ENCODE peak calls at places on chromosome 9, in four cellular contexts. J is AG08395, K is H54, T is globus pallidus. A is an unnamed sample.

GRCh38 chr9:131875828-131876485 is 136.1 kb upstream of the RAPGEF1 start:
- DNase-seq in J (peak), K (peak), T (no peak), A (peak)

GRCh38 chr9:71191708-71192107 is 70.3 kb upstream of the TRPM3 start:
- DNase-seq in J (no peak), K (no peak), T (no peak), A (no peak)

GRCh38 chr9:91192785-91193657 is 168.7 kb downstream of the AUH start:
- DNase-seq in J (peak), K (peak), T (peak), A (peak)

GRCh38 chr9:13942695-13943094 is 371.2 kb downstream of the NFIB start:
- DNase-seq in J (peak), K (peak), T (no peak), A (peak)

GRCh38 chr9:129001504-129002325 is 26.4 kb downstream of the SH3GLB2 start:
- DNase-seq in J (no peak), K (no peak), T (no peak), A (no peak)

GRCh38 chr9:130689937-130690700 is 3.5 kb upstream of the EXOSC2 start:
- DNase-seq in J (peak), K (peak), T (peak), A (peak)

GRCh38 chr9:15250013-15250412 is 57.0 kb downstream of the TTC39B start:
- DNase-seq in J (no peak), K (no peak), T (peak), A (no peak)

GRCh38 chr9:133140606-133141005 is 19.6 kb upstream of the RALGDS start:
- DNase-seq in J (no peak), K (no peak), T (no peak), A (no peak)

GRCh38 chr9:2208991-2209390 is 193.8 kb downstream of the SMARCA2 start:
- DNase-seq in J (no peak), K (no peak), T (no peak), A (no peak)

GRCh38 chr9:79617395-79617794 is 45.6 kb downstream of the TLE4 start:
- DNase-seq in J (peak), K (no peak), T (peak), A (no peak)

GRCh38 chr9:99472916-99473245 is 250.8 kb downstream of the SEC61B start:
- DNase-seq in J (no peak), K (no peak), T (no peak), A (no peak)

GRCh38 chr9:98482248-98482647 is 226.5 kb downstream of the GABBR2 start:
- DNase-seq in J (peak), K (no peak), T (no peak), A (no peak)

GRCh38 chr9:121277026-121277425 is 9.1 kb downstream of the GSN start:
- DNase-seq in J (no peak), K (no peak), T (no peak), A (no peak)

GRCh38 chr9:33132249-33132772 is 34.8 kb downstream of the B4GALT1 start:
- DNase-seq in J (peak), K (peak), T (no peak), A (peak)

GRCh38 chr9:89588271-89588879 is 16.4 kb upstream of the GADD45G start:
- DNase-seq in J (no peak), K (no peak), T (no peak), A (no peak)

GRCh38 chr9:127417130-127418036 is 6.8 kb upstream of the ZNF79 start:
- DNase-seq in J (peak), K (no peak), T (no peak), A (peak)

GRCh38 chr9:91495450-91495849 is 71.8 kb upstream of the NFIL3 start:
- DNase-seq in J (peak), K (peak), T (no peak), A (peak)

GRCh38 chr9:131320031-131320685 is 30.6 kb downstream of the PLPP7 start:
- DNase-seq in J (no peak), K (no peak), T (no peak), A (no peak)

GRCh38 chr9:88923653-88924284 is 67.5 kb upstream of the S1PR3 start:
- DNase-seq in J (no peak), K (no peak), T (no peak), A (no peak)

GRCh38 chr9:2420488-2421056 is 201.0 kb upstream of the VLDLR start:
- DNase-seq in J (no peak), K (no peak), T (no peak), A (no peak)

GRCh38 chr9:114657705-114658104 is at the start of gene TEX53:
- DNase-seq in J (no peak), K (no peak), T (no peak), A (no peak)

GRCh38 chr9:71604197-71605063 is 163.9 kb downstream of the CEMIP2 start:
- DNase-seq in J (peak), K (peak), T (peak), A (peak)

GRCh38 chr9:131237311-131237710 is 39.0 kb downstream of the FAM78A start:
- DNase-seq in J (no peak), K (no peak), T (no peak), A (no peak)

GRCh38 chr9:12680341-12680740 is 12.8 kb upstream of the TYRP1 start:
- DNase-seq in J (peak), K (no peak), T (no peak), A (no peak)

GRCh38 chr9:132575005-132575609 is 7.3 kb upstream of the BARHL1 start:
- DNase-seq in J (peak), K (peak), T (peak), A (peak)

GRCh38 chr9:113570749-113571711 is 107.5 kb downstream of the RGS3 start:
- DNase-seq in J (no peak), K (no peak), T (no peak), A (no peak)

GRCh38 chr9:123401879-123402513 is 46.0 kb downstream of the CRB2 start:
- DNase-seq in J (peak), K (peak), T (no peak), A (no peak)

GRCh38 chr9:129902735-129903134 is 67.5 kb downstream of the USP20 start:
- DNase-seq in J (no peak), K (no peak), T (no peak), A (no peak)

GRCh38 chr9:132068604-132069003 is 11.1 kb downstream of the MED27 start:
- DNase-seq in J (no peak), K (no peak), T (peak), A (no peak)

GRCh38 chr9:96449522-96449843 is 486 bp upstream of the HABP4 start:
- DNase-seq in J (no peak), K (peak), T (no peak), A (no peak)

GRCh38 chr9:95057121-95057520 is 260.4 kb downstream of the FANCC start:
- DNase-seq in J (no peak), K (no peak), T (peak), A (no peak)

GRCh38 chr9:136247947-136248637 is 2.5 kb upstream of the QSOX2 start:
- DNase-seq in J (no peak), K (no peak), T (no peak), A (no peak)

GRCh38 chr9:90546200-90546599 is 96.4 kb downstream of the DIRAS2 start:
- DNase-seq in J (peak), K (peak), T (no peak), A (peak)

GRCh38 chr9:120434532-120434931 is 145.4 kb downstream of the CDK5RAP2 start:
- DNase-seq in J (peak), K (no peak), T (no peak), A (no peak)

GRCh38 chr9:17528859-17529258 is 50.0 kb upstream of the SH3GL2 start:
- DNase-seq in J (peak), K (no peak), T (peak), A (no peak)

GRCh38 chr9:115118471-115119156 is 657 bp upstream of the TNC start:
- DNase-seq in J (peak), K (peak), T (no peak), A (peak)

GRCh38 chr9:105455836-105456475 is 8.1 kb downstream of the FSD1L start:
- DNase-seq in J (no peak), K (no peak), T (no peak), A (no peak)

GRCh38 chr9:123893831-123894460 is 36.0 kb downstream of the DENND1A start:
- DNase-seq in J (peak), K (no peak), T (no peak), A (no peak)